ENCODE peak calls at places on chromosomes 3 and 15, in ten cellular contexts. X, S, I, K, U, W, H, Q, G and N are unnamed samples.

GRCh38 chr3:140219161-140219745 is 284.3 kb downstream of the CLSTN2 start:
- DNase-seq in I (no peak), U (no peak), W (no peak), H (no peak), X (no peak), K (no peak), G (no peak), S (no peak), Q (no peak), N (no peak)

GRCh38 chr3:29754346-29754745 is 473.5 kb downstream of the RBMS3 start:
- DNase-seq in K (no peak), W (no peak), Q (no peak), I (no peak), S (no peak), G (no peak), U (no peak), H (no peak), X (no peak), N (no peak)

GRCh38 chr3:4741404-4742307 is 237.6 kb upstream of the BHLHE40 start:
- DNase-seq in X (no peak), U (peak; percentile 28), K (peak; percentile 98), H (no peak), Q (no peak), S (no peak), W (peak; percentile 90), G (no peak), I (peak; percentile 99), N (peak; percentile 78)

GRCh38 chr3:127002195-127003174 is 19.6 kb downstream of the PLXNA1 start:
- DNase-seq in K (peak; percentile 95), W (peak; percentile 76), I (peak; percentile 92), U (peak; percentile 29), H (no peak), X (no peak), S (no peak), Q (no peak), G (peak; percentile 93), N (peak; percentile 98)

GRCh38 chr3:139830817-139831216 is 104.2 kb upstream of the CLSTN2 start:
- DNase-seq in I (no peak), Q (no peak), H (no peak), S (no peak), G (no peak), K (no peak), U (no peak), X (no peak), W (no peak), N (no peak)

GRCh38 chr15:70427120-70427519 is 329.4 kb upstream of the TLE3 start:
- DNase-seq in W (no peak), U (no peak), H (no peak), Q (no peak), X (no peak), S (no peak), G (no peak), I (peak; percentile 8), K (peak; percentile 12), N (no peak)

GRCh38 chr15:98881526-98882517 is 125.8 kb downstream of the PGPEP1L start:
- DNase-seq in H (peak; percentile 70), U (peak; percentile 68), S (no peak), Q (no peak), W (no peak), K (peak; percentile 84), X (no peak), I (peak; percentile 80), G (no peak), N (peak; percentile 44)

GRCh38 chr3:52319921-52320595 is 3.9 kb downstream of the DNAH1 start:
- DNase-seq in I (no peak), Q (no peak), G (no peak), X (no peak), U (no peak), S (no peak), W (no peak), K (no peak), H (no peak), N (no peak)

GRCh38 chr15:89630974-89631901 is 24.0 kb downstream of the KIF7 start:
- DNase-seq in S (no peak), W (no peak), X (no peak), U (peak; percentile 9), K (no peak), G (peak; percentile 49), Q (no peak), I (no peak), H (no peak), N (no peak)

GRCh38 chr15:73038186-73038585 is 14.1 kb upstream of the NEO1 start:
- DNase-seq in Q (no peak), S (no peak), U (no peak), H (no peak), W (no peak), I (no peak), X (no peak), K (no peak), G (no peak), N (no peak)